ENCODE peak calls at places on chromosomes 7 and 10, in eight cellular contexts. One of them, this sample, is unnamed. For H3K36me3, H3K4me1 and H3K27me3, the result is how much of the 10 kb centered on the place peaks cover.

GRCh38 chr7:150362989-150363769 is 5.4 kb upstream of the REPIN1 start:
- DNase-seq in NT2/D1: no peak
- DNase-seq in IMR-90: no peak
- DNase-seq in esophagus muscularis mucosa: no peak
- DNase-seq in fibroblast of lung: no peak
- DNase-seq in pancreas: no peak
- DNase-seq in Caco-2: no peak
- DNase-seq in left lung: no peak
- DNase-seq in this sample: no peak

GRCh38 chr7:36280840-36281812 is 108.5 kb upstream of the ANLN start:
- DNase-seq in IMR-90: peak
- DNase-seq in esophagus muscularis mucosa: no peak
- DNase-seq in pancreas: no peak
- DNase-seq in left lung: peak
- DNase-seq in NT2/D1: peak
- DNase-seq in fibroblast of lung: peak
- DNase-seq in Caco-2: no peak
- DNase-seq in this sample: peak

GRCh38 chr7:18216270-18216669 is 188.6 kb upstream of the PRPS1L1 start:
- DNase-seq in esophagus muscularis mucosa: no peak
- DNase-seq in IMR-90: no peak
- DNase-seq in fibroblast of lung: no peak
- DNase-seq in left lung: no peak
- DNase-seq in Caco-2: no peak
- DNase-seq in pancreas: no peak
- DNase-seq in NT2/D1: no peak
- DNase-seq in this sample: no peak

GRCh38 chr7:30795161-30795943 is 24.1 kb downstream of the MINDY4 start:
- DNase-seq in IMR-90: no peak
- DNase-seq in Caco-2: peak
- DNase-seq in esophagus muscularis mucosa: peak
- DNase-seq in NT2/D1: no peak
- DNase-seq in fibroblast of lung: no peak
- DNase-seq in left lung: no peak
- DNase-seq in pancreas: no peak
- DNase-seq in this sample: no peak

GRCh38 chr10:43793714-43794113 is 145.0 kb upstream of the ZNF32 start:
- DNase-seq in left lung: no peak
- DNase-seq in Caco-2: no peak
- DNase-seq in pancreas: no peak
- DNase-seq in NT2/D1: no peak
- DNase-seq in IMR-90: peak
- DNase-seq in esophagus muscularis mucosa: no peak
- DNase-seq in fibroblast of lung: peak
- DNase-seq in this sample: peak

GRCh38 chr10:129935102-129935860 is 28.8 kb downstream of the EBF3 start:
- DNase-seq in pancreas: no peak
- DNase-seq in NT2/D1: no peak
- DNase-seq in left lung: peak
- DNase-seq in IMR-90: no peak
- DNase-seq in esophagus muscularis mucosa: no peak
- DNase-seq in fibroblast of lung: no peak
- DNase-seq in Caco-2: no peak
- DNase-seq in this sample: no peak

GRCh38 chr10:131473645-131474044 is 162.1 kb upstream of the TCERG1L start:
- DNase-seq in NT2/D1: no peak
- DNase-seq in left lung: peak
- DNase-seq in IMR-90: no peak
- DNase-seq in fibroblast of lung: no peak
- DNase-seq in Caco-2: no peak
- DNase-seq in pancreas: no peak
- DNase-seq in esophagus muscularis mucosa: peak
- DNase-seq in this sample: no peak

GRCh38 chr10:1420663-1421362 is 316.5 kb downstream of the ADARB2 start:
- DNase-seq in left lung: peak
- DNase-seq in IMR-90: no peak
- DNase-seq in Caco-2: peak
- DNase-seq in esophagus muscularis mucosa: no peak
- DNase-seq in NT2/D1: peak
- DNase-seq in fibroblast of lung: peak
- DNase-seq in pancreas: peak
- DNase-seq in this sample: peak

GRCh38 chr10:88472540-88472939 is 110.6 kb downstream of the RNLS start:
- DNase-seq in esophagus muscularis mucosa: no peak
- DNase-seq in pancreas: no peak
- DNase-seq in left lung: no peak
- DNase-seq in IMR-90: peak
- DNase-seq in fibroblast of lung: peak
- DNase-seq in Caco-2: no peak
- DNase-seq in NT2/D1: no peak
- DNase-seq in this sample: no peak

GRCh38 chr7:44348851-44349781 is 23.7 kb upstream of the CAMK2B start:
- DNase-seq in fibroblast of lung: no peak
- DNase-seq in pancreas: no peak
- DNase-seq in Caco-2: no peak
- DNase-seq in esophagus muscularis mucosa: no peak
- DNase-seq in IMR-90: no peak
- DNase-seq in NT2/D1: no peak
- DNase-seq in left lung: peak
- DNase-seq in this sample: no peak

GRCh38 chr10:4704034-4704545 is 121.9 kb upstream of the AKR1E2 start:
- DNase-seq in IMR-90: peak
- DNase-seq in fibroblast of lung: peak
- DNase-seq in left lung: no peak
- DNase-seq in esophagus muscularis mucosa: no peak
- DNase-seq in pancreas: no peak
- DNase-seq in Caco-2: no peak
- DNase-seq in NT2/D1: no peak
- DNase-seq in this sample: peak

GRCh38 chr10:7258948-7259523 is 151.8 kb downstream of the SFMBT2 start:
- DNase-seq in NT2/D1: no peak
- DNase-seq in IMR-90: no peak
- DNase-seq in pancreas: no peak
- DNase-seq in left lung: no peak
- DNase-seq in fibroblast of lung: no peak
- DNase-seq in Caco-2: no peak
- DNase-seq in esophagus muscularis mucosa: no peak
- DNase-seq in this sample: no peak

GRCh38 chr7:105678811-105679495 is 97.7 kb upstream of the EFCAB10 start:
- DNase-seq in IMR-90: peak
- DNase-seq in Caco-2: no peak
- DNase-seq in NT2/D1: no peak
- DNase-seq in esophagus muscularis mucosa: peak
- DNase-seq in fibroblast of lung: peak
- DNase-seq in left lung: peak
- DNase-seq in pancreas: peak
- DNase-seq in this sample: no peak

GRCh38 chr10:13505040-13505680 is 23.7 kb downstream of the BEND7 start:
- DNase-seq in left lung: no peak
- DNase-seq in fibroblast of lung: no peak
- DNase-seq in Caco-2: no peak
- DNase-seq in pancreas: no peak
- DNase-seq in IMR-90: no peak
- DNase-seq in esophagus muscularis mucosa: no peak
- DNase-seq in NT2/D1: no peak
- DNase-seq in this sample: no peak

GRCh38 chr7:13800694-13801448 is 188.6 kb downstream of the ETV1 start:
- DNase-seq in fibroblast of lung: peak
- DNase-seq in NT2/D1: no peak
- DNase-seq in esophagus muscularis mucosa: no peak
- DNase-seq in Caco-2: no peak
- DNase-seq in left lung: no peak
- DNase-seq in pancreas: no peak
- DNase-seq in IMR-90: peak
- DNase-seq in this sample: peak

GRCh38 chr7:108575156-108575555 is 5.5 kb downstream of the DNAJB9 start:
- DNase-seq in Caco-2: no peak
- DNase-seq in left lung: no peak
- DNase-seq in IMR-90: no peak
- DNase-seq in pancreas: no peak
- DNase-seq in NT2/D1: no peak
- DNase-seq in esophagus muscularis mucosa: no peak
- DNase-seq in fibroblast of lung: no peak
- DNase-seq in this sample: no peak

GRCh38 chr10:1229116-1229515 is 172.9 kb downstream of the WDR37 start:
- DNase-seq in pancreas: no peak
- DNase-seq in Caco-2: no peak
- DNase-seq in fibroblast of lung: no peak
- DNase-seq in left lung: no peak
- DNase-seq in NT2/D1: no peak
- DNase-seq in IMR-90: no peak
- DNase-seq in esophagus muscularis mucosa: no peak
- DNase-seq in this sample: no peak

GRCh38 chr7:7799138-7799537 is 80.7 kb upstream of the RPA3 start:
- DNase-seq in pancreas: no peak
- DNase-seq in esophagus muscularis mucosa: no peak
- DNase-seq in IMR-90: peak
- DNase-seq in Caco-2: peak
- DNase-seq in NT2/D1: no peak
- DNase-seq in left lung: no peak
- DNase-seq in fibroblast of lung: peak
- DNase-seq in this sample: peak

GRCh38 chr10:74008212-74008731 is 10.4 kb downstream of the VCL start:
- DNase-seq in NT2/D1: no peak
- DNase-seq in Caco-2: no peak
- DNase-seq in left lung: no peak
- DNase-seq in fibroblast of lung: peak
- DNase-seq in IMR-90: peak
- DNase-seq in pancreas: no peak
- DNase-seq in esophagus muscularis mucosa: no peak
- DNase-seq in this sample: peak

GRCh38 chr10:26739087-26739631 is 41.7 kb downstream of the PDSS1 start:
- DNase-seq in fibroblast of lung: no peak
- DNase-seq in Caco-2: no peak
- DNase-seq in pancreas: no peak
- DNase-seq in left lung: no peak
- DNase-seq in esophagus muscularis mucosa: no peak
- DNase-seq in NT2/D1: no peak
- DNase-seq in IMR-90: no peak
- DNase-seq in this sample: no peak
- H3K36me3 ChIP-seq in fibroblast of lung: under half
- H3K36me3 ChIP-seq in Caco-2: under half
- H3K36me3 ChIP-seq in pancreas: under half
- H3K36me3 ChIP-seq in left lung: half or more
- H3K36me3 ChIP-seq in esophagus muscularis mucosa: half or more
- H3K36me3 ChIP-seq in NT2/D1: half or more
- H3K36me3 ChIP-seq in IMR-90: under half
- H3K36me3 ChIP-seq in this sample: half or more

GRCh38 chr10:122194251-122194650 is 76.8 kb upstream of the BTBD16 start:
- DNase-seq in esophagus muscularis mucosa: no peak
- DNase-seq in pancreas: no peak
- DNase-seq in fibroblast of lung: no peak
- DNase-seq in IMR-90: no peak
- DNase-seq in left lung: no peak
- DNase-seq in Caco-2: no peak
- DNase-seq in NT2/D1: no peak
- DNase-seq in this sample: no peak
- H3K4me1 ChIP-seq in esophagus muscularis mucosa: under half
- H3K4me1 ChIP-seq in pancreas: under half
- H3K4me1 ChIP-seq in fibroblast of lung: under half
- H3K4me1 ChIP-seq in IMR-90: under half
- H3K4me1 ChIP-seq in left lung: under half
- H3K4me1 ChIP-seq in Caco-2: under half
- H3K4me1 ChIP-seq in NT2/D1: under half
- H3K4me1 ChIP-seq in this sample: under half

GRCh38 chr7:12231097-12231496 is 20.0 kb downstream of the TMEM106B start:
- DNase-seq in esophagus muscularis mucosa: no peak
- DNase-seq in Caco-2: no peak
- DNase-seq in fibroblast of lung: no peak
- DNase-seq in pancreas: no peak
- DNase-seq in IMR-90: no peak
- DNase-seq in NT2/D1: no peak
- DNase-seq in left lung: no peak
- DNase-seq in this sample: no peak

GRCh38 chr7:12234334-12234733 is 23.2 kb downstream of the TMEM106B start:
- DNase-seq in pancreas: no peak
- DNase-seq in left lung: no peak
- DNase-seq in Caco-2: no peak
- DNase-seq in IMR-90: no peak
- DNase-seq in fibroblast of lung: no peak
- DNase-seq in esophagus muscularis mucosa: no peak
- DNase-seq in NT2/D1: no peak
- DNase-seq in this sample: no peak

GRCh38 chr7:12235970-12236369 is 24.9 kb downstream of the TMEM106B start:
- DNase-seq in Caco-2: no peak
- DNase-seq in fibroblast of lung: no peak
- DNase-seq in left lung: no peak
- DNase-seq in IMR-90: no peak
- DNase-seq in NT2/D1: no peak
- DNase-seq in pancreas: no peak
- DNase-seq in esophagus muscularis mucosa: no peak
- DNase-seq in this sample: no peak

GRCh38 chr7:12237007-12237406 is 25.9 kb downstream of the TMEM106B start:
- DNase-seq in fibroblast of lung: no peak
- DNase-seq in pancreas: no peak
- DNase-seq in esophagus muscularis mucosa: no peak
- DNase-seq in Caco-2: no peak
- DNase-seq in IMR-90: no peak
- DNase-seq in left lung: no peak
- DNase-seq in NT2/D1: no peak
- DNase-seq in this sample: no peak

DNA sequence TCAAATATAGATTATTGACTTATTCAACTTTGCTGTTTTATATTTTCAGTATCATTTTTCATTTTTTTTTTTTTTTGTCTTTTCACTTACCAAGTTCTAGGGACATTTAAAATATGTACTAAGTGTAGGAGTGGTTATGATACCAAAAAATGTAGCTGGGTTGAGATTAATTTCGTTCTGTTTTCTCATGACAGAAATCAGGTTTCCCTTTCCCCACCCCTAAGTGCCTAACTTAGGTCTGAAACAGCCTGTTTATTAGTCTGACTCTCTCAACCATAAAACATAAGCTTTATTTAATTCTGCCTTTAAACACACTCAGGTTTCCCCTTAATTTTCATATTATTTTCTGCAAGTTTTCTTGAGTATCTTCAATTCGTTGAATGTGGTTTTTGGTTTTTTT is 22.1 kb downstream of the TMEM106B start:
- DNase-seq in left lung: no peak
- DNase-seq in fibroblast of lung: no peak
- DNase-seq in NT2/D1: no peak
- DNase-seq in IMR-90: no peak
- DNase-seq in pancreas: no peak
- DNase-seq in Caco-2: no peak
- DNase-seq in esophagus muscularis mucosa: no peak
- DNase-seq in this sample: no peak
- H3K27me3 ChIP-seq in left lung: under half
- H3K27me3 ChIP-seq in fibroblast of lung: under half
- H3K27me3 ChIP-seq in NT2/D1: under half
- H3K27me3 ChIP-seq in IMR-90: under half
- H3K27me3 ChIP-seq in pancreas: under half
- H3K27me3 ChIP-seq in Caco-2: under half
- H3K27me3 ChIP-seq in esophagus muscularis mucosa: under half
- H3K27me3 ChIP-seq in this sample: under half

DNA sequence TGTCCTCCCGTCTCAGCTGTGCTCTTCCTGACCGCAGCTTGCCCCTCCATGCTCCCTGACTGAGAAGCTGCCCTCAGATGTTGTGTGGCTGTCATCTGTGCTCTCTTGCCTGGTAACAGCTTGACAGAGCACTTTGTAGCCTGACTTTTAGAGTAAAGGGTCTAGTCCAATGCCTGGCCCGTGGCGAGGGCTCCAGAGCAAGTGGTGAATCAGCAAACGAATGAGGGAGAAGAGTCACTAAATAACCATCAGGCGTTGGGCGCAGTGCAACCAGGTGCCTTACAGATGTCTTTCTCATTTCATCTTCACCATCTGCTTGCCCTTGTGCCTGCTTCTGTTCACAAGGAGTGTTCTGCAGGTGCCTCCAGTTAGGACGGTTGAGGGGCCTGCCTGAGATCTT is 45.6 kb downstream of the MKI67 start:
- DNase-seq in NT2/D1: no peak
- DNase-seq in Caco-2: no peak
- DNase-seq in IMR-90: no peak
- DNase-seq in left lung: no peak
- DNase-seq in fibroblast of lung: no peak
- DNase-seq in esophagus muscularis mucosa: no peak
- DNase-seq in pancreas: no peak
- DNase-seq in this sample: no peak
- H3K36me3 ChIP-seq in NT2/D1: under half
- H3K36me3 ChIP-seq in Caco-2: under half
- H3K36me3 ChIP-seq in IMR-90: under half
- H3K36me3 ChIP-seq in left lung: half or more
- H3K36me3 ChIP-seq in fibroblast of lung: under half
- H3K36me3 ChIP-seq in esophagus muscularis mucosa: under half
- H3K36me3 ChIP-seq in pancreas: under half
- H3K36me3 ChIP-seq in this sample: under half

This sample was measured in adipocyte.